ENCODE peak calls at places on chromosomes 1 and 21, in four cellular contexts. One of them, this sample, is unnamed.

GRCh38 chr1:97308131-97308530 is 586.5 kb downstream of the PTBP2 start:
- DNase-seq in thoracic aorta: no peak
- DNase-seq in Ammon's horn: no peak
- DNase-seq in KG1: no peak
- DNase-seq in this sample: no peak

GRCh38 chr21:25176637-25177412 is 430.5 kb downstream of the MRPL39 start:
- DNase-seq in thoracic aorta: no peak
- DNase-seq in Ammon's horn: no peak
- DNase-seq in KG1: no peak
- DNase-seq in this sample: no peak

GRCh38 chr1:110055493-110056283 is 14.8 kb downstream of the ALX3 start:
- DNase-seq in thoracic aorta: no peak
- DNase-seq in Ammon's horn: no peak
- DNase-seq in KG1: no peak
- DNase-seq in this sample: no peak

GRCh38 chr1:154944422-154945159 is 8.1 kb upstream of the PMVK start:
- DNase-seq in thoracic aorta: no peak
- DNase-seq in Ammon's horn: no peak
- DNase-seq in KG1: no peak
- DNase-seq in this sample: no peak

GRCh38 chr1:204506969-204507316 is 9.3 kb upstream of the MDM4 start:
- DNase-seq in thoracic aorta: peak; percentile 31
- DNase-seq in Ammon's horn: peak; percentile 92
- DNase-seq in KG1: peak; percentile 97
- DNase-seq in this sample: peak; percentile 89

GRCh38 chr1:243251544-243251943 is 3.5 kb downstream of the CEP170 start:
- DNase-seq in thoracic aorta: no peak
- DNase-seq in Ammon's horn: no peak
- DNase-seq in KG1: no peak
- DNase-seq in this sample: no peak

GRCh38 chr1:229841230-229841629 is 215.2 kb downstream of the URB2 start:
- DNase-seq in thoracic aorta: no peak
- DNase-seq in Ammon's horn: peak; percentile 35
- DNase-seq in KG1: no peak
- DNase-seq in this sample: no peak

GRCh38 chr1:201750934-201751333 is 78.0 kb upstream of the IPO9 start:
- DNase-seq in thoracic aorta: no peak
- DNase-seq in Ammon's horn: no peak
- DNase-seq in KG1: no peak
- DNase-seq in this sample: no peak

GRCh38 chr1:238187575-238187949 is 296.8 kb upstream of the ZP4 start:
- DNase-seq in thoracic aorta: no peak
- DNase-seq in Ammon's horn: no peak
- DNase-seq in KG1: no peak
- DNase-seq in this sample: no peak

GRCh38 chr1:181416268-181416855 is 67.0 kb upstream of the CACNA1E start:
- DNase-seq in thoracic aorta: no peak
- DNase-seq in Ammon's horn: no peak
- DNase-seq in KG1: no peak
- DNase-seq in this sample: no peak

GRCh38 chr1:84750110-84750509 is 59.8 kb upstream of the SSX2IP start:
- DNase-seq in thoracic aorta: no peak
- DNase-seq in Ammon's horn: no peak
- DNase-seq in KG1: no peak
- DNase-seq in this sample: no peak